ENCODE peak calls at places on chromosomes 16 and 17, in six cellular contexts. D is PC-3, Y is MM.1S, M is PC-9, I is GM23338, S is neural progenitor cell. W is an unnamed sample. For H3K4me1 and H3F3A, the result is how much of the 10 kb centered on the place peaks cover.

GRCh38 chr16:77599793-77600415 is 122.4 kb upstream of the NUDT7 start:
- DNase-seq in D (peak), Y (peak), M (no peak), I (peak), S (peak), W (peak)

GRCh38 chr17:29039764-29040598 is 3.0 kb upstream of the PIPOX start:
- DNase-seq in D (peak), Y (no peak), M (peak), I (no peak), S (peak), W (peak)

GRCh38 chr17:82477934-82478333 is 19.4 kb downstream of the NARF start:
- DNase-seq in D (no peak), Y (no peak), M (no peak), I (no peak), S (no peak), W (no peak)

GRCh38 chr16:78844682-78845081 is 745.2 kb downstream of the WWOX start:
- DNase-seq in D (no peak), Y (no peak), M (no peak), I (no peak), S (peak), W (no peak)

GRCh38 chr16:23391381-23392222 is 61.4 kb downstream of the COG7 start:
- DNase-seq in D (no peak), Y (no peak), M (no peak), I (no peak), S (no peak), W (no peak)

GRCh38 chr17:20262116-20262977 is 205.0 kb downstream of the LGALS9B start:
- DNase-seq in D (no peak), Y (no peak), M (no peak), I (no peak), S (no peak), W (no peak)

GRCh38 chr17:68704897-68705296 is 103.7 kb upstream of the FAM20A start:
- DNase-seq in D (no peak), Y (no peak), M (no peak), I (no peak), S (no peak), W (peak)

GRCh38 chr17:8048236-8048635 is 9.4 kb downstream of the ALOX15B start:
- DNase-seq in D (no peak), Y (no peak), M (no peak), I (no peak), S (no peak), W (no peak)

DNA sequence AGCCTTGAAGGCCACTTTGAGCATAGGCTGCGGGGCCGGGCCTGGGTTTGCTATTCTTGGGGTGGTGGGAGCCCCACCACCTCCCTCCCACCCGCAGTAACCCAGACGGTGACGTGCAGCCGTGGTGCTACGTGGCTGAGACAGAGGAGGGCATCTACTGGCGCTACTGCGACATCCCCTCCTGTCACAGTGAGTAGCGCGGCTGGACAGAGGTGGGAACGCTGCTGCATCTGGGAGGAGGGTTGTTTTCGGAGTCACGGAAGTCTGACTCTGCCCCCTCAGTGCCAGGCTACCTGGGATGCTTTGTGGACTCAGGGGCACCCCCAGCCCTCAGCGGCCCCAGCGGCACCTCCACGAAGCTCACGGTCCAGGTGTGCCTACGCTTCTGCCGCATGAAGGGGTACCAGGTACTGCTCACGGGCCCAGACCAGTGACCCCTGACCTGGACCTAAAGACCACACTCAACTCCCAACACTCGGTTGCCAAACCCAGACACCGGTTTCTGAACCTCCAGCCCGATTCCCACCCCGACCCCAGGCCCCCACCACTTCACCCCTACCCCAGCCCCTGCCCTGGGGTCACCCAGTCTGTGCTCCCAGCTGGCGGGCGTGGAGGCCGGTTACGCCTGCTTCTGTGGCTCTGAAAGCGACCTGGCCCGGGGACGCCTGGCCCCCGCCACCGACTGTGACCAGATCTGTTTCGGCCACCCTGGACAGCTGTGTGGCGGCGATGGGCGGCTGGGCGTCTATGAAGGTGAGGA is 2.1 kb downstream of the KREMEN2 start:
- DNase-seq in D (no peak), Y (no peak), M (no peak), I (no peak), S (peak), W (no peak)
- H3K4me1 ChIP-seq in D (under half), Y (under half), M (under half), I (under half), S (under half), W (under half)

GRCh38 chr17:2057130-2057713 is 2.3 kb downstream of the HIC1 start:
- DNase-seq in D (no peak), Y (no peak), M (no peak), I (peak), S (peak), W (no peak)
- TF ChIP-seq EZH2 in D (no peak), Y (no peak), M (no peak), I (peak), S (peak), W (no peak)

GRCh38 chr16:84703671-84704070 is 3.9 kb downstream of the USP10 start:
- DNase-seq in D (no peak), Y (no peak), M (no peak), I (no peak), S (peak), W (no peak)

GRCh38 chr16:84700518-84701277 is 898 bp downstream of the USP10 start:
- DNase-seq in D (peak), Y (peak), M (peak), I (peak), S (peak), W (peak)

GRCh38 chr16:84706856-84707255 is 7.1 kb downstream of the USP10 start:
- DNase-seq in D (no peak), Y (no peak), M (no peak), I (no peak), S (no peak), W (no peak)

GRCh38 chr16:84699712-84700517 is at the start of gene USP10:
- DNase-seq in D (peak), Y (peak), M (peak), I (peak), S (peak), W (peak)

DNA sequence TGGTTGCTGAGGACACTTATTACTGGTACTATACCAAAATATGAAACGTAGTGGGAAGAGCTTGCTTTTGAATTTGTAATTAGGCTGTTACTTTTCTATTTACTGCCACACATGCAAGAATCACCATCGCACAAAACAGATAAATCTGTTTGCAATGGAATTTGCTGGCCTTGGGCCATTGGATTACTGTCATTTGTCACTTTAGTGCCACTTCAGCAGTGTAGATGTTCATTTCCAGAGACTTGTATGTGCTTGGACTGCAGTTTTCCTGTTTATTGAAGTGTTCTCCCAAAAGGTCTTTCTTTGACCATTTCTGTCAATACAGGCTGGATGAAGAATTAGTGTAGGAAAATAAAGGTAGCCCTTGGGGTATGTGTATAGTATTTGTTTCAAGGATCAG is 4.5 kb downstream of the USP10 start:
- DNase-seq in D (no peak), Y (no peak), M (no peak), I (no peak), S (no peak), W (no peak)
- H3F3A ChIP-seq in D (under half), Y (under half), M (under half), I (under half), S (under half), W (under half)

DNA sequence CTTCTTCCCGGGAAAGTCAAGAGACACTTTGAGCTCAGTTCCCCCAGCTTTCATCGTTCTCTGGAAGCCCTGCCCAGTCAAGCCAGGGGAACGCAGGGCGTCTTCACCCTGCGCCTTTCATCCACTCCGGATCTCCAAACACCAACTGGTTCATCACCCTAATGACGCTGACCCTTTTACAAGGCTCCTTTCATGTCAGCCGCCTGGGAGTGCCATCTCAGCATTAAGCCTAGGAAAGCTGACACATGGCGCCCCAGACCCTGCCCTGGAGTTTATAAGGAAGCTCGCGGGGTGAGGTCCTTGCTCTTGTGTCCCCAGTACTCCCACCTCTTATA is 594 bp upstream of the DNAJC7 start:
- DNase-seq in D (no peak), Y (no peak), M (no peak), I (peak), S (peak), W (peak)
- H3K4me1 ChIP-seq in D (under half), Y (under half), M (under half), I (under half), S (under half), W (under half)

GRCh38 chr16:87459027-87459426 is 33.8 kb downstream of the ZCCHC14 start:
- DNase-seq in D (no peak), Y (no peak), M (no peak), I (no peak), S (no peak), W (no peak)
- TF ChIP-seq EZH2 in D (no peak), Y (no peak), M (no peak), I (no peak), S (no peak), W (no peak)